ENCODE peak calls at places on chromosomes 16 and 17, in seven cellular contexts. Z, C, F, E, I, S and R are unnamed samples.

GRCh38 chr16:51540259-51540658 is 389.2 kb upstream of the SALL1 start:
- DNase-seq in Z (peak; percentile 29), C (no peak), F (no peak), E (no peak), I (no peak), S (no peak), R (no peak)

GRCh38 chr16:3091551-3091950 is 7.5 kb downstream of the ZSCAN10 start:
- DNase-seq in Z (no peak), C (no peak), F (no peak), E (no peak), I (no peak), S (no peak), R (no peak)

GRCh38 chr16:9192746-9193145 is 101.3 kb downstream of the HAPSTR1 start:
- DNase-seq in Z (no peak), C (no peak), F (no peak), E (no peak), I (no peak), S (no peak), R (no peak)

GRCh38 chr17:44820631-44821196 is 9.4 kb downstream of the GJC1 start:
- DNase-seq in Z (peak; percentile 91), C (no peak), F (peak; percentile 95), E (no peak), I (no peak), S (no peak), R (no peak)

GRCh38 chr17:3667366-3668278 is 756 bp downstream of the TAX1BP3 start:
- DNase-seq in Z (peak; percentile 91), C (peak; percentile 94), F (peak; percentile 87), E (peak; percentile 85), I (peak; percentile 95), S (peak; percentile 91), R (peak; percentile 92)

GRCh38 chr17:17021194-17021863 is 20.9 kb upstream of the MPRIP start:
- DNase-seq in Z (no peak), C (peak; percentile 88), F (peak; percentile 95), E (no peak), I (peak; percentile 69), S (peak; percentile 39), R (peak; percentile 51)

GRCh38 chr16:19115148-19116021 is 1.6 kb downstream of the ITPRIPL2 start:
- DNase-seq in Z (no peak), C (no peak), F (peak; percentile 63), E (no peak), I (peak; percentile 69), S (no peak), R (peak; percentile 40)

GRCh38 chr16:3861808-3862451 is 18.6 kb downstream of the CREBBP start:
- DNase-seq in Z (peak; percentile 63), C (no peak), F (no peak), E (no peak), I (peak; percentile 67), S (no peak), R (no peak)

GRCh38 chr17:58447039-58447975 is 30.0 kb upstream of the RNF43 start:
- DNase-seq in Z (peak; percentile 85), C (no peak), F (peak; percentile 79), E (peak; percentile 76), I (peak; percentile 76), S (peak; percentile 89), R (peak; percentile 86)

GRCh38 chr17:81537856-81538555 is 9.8 kb downstream of the FSCN2 start:
- DNase-seq in Z (no peak), C (no peak), F (no peak), E (no peak), I (no peak), S (no peak), R (no peak)

GRCh38 chr17:43562679-43563146 is 16.6 kb upstream of the ETV4 start:
- DNase-seq in Z (no peak), C (no peak), F (no peak), E (no peak), I (no peak), S (no peak), R (no peak)

GRCh38 chr17:34736611-34737010 is 157.2 kb downstream of the TMEM132E start:
- DNase-seq in Z (no peak), C (peak; percentile 30), F (no peak), E (no peak), I (no peak), S (no peak), R (no peak)

GRCh38 chr17:80951121-80952090 is 40.2 kb upstream of the CHMP6 start:
- DNase-seq in Z (no peak), C (peak; percentile 54), F (no peak), E (no peak), I (peak; percentile 63), S (no peak), R (no peak)

GRCh38 chr17:61770043-61770442 is 93.3 kb downstream of the BRIP1 start:
- DNase-seq in Z (peak; percentile 70), C (no peak), F (no peak), E (no peak), I (no peak), S (no peak), R (no peak)

GRCh38 chr16:71707199-71707598 is 17.3 kb downstream of the PHLPP2 start:
- DNase-seq in Z (no peak), C (no peak), F (no peak), E (no peak), I (no peak), S (no peak), R (no peak)

GRCh38 chr17:4199818-4200402 is 56.9 kb downstream of the CYB5D2 start:
- DNase-seq in Z (peak; percentile 42), C (peak; percentile 59), F (no peak), E (no peak), I (no peak), S (peak; percentile 42), R (no peak)

GRCh38 chr16:48184681-48185080 is 28.9 kb upstream of the ABCC12 start:
- DNase-seq in Z (no peak), C (no peak), F (no peak), E (no peak), I (no peak), S (no peak), R (no peak)

GRCh38 chr17:13078591-13078990 is 60.8 kb upstream of the ELAC2 start:
- DNase-seq in Z (no peak), C (no peak), F (no peak), E (no peak), I (no peak), S (no peak), R (no peak)

GRCh38 chr17:27939489-27940465 is 46.6 kb upstream of the LYRM9 start:
- DNase-seq in Z (no peak), C (no peak), F (no peak), E (no peak), I (no peak), S (no peak), R (no peak)

GRCh38 chr17:57068222-57068658 is 16.8 kb upstream of the AKAP1 start:
- DNase-seq in Z (no peak), C (no peak), F (no peak), E (peak; percentile 71), I (no peak), S (no peak), R (no peak)

GRCh38 chr16:52578007-52578828 is 31.3 kb upstream of the TOX3 start:
- DNase-seq in Z (no peak), C (no peak), F (no peak), E (no peak), I (no peak), S (no peak), R (no peak)

GRCh38 chr16:52580488-52580887 is 33.5 kb upstream of the TOX3 start:
- DNase-seq in Z (no peak), C (no peak), F (no peak), E (no peak), I (no peak), S (no peak), R (no peak)

GRCh38 chr16:52578829-52579193 is 31.9 kb upstream of the TOX3 start:
- DNase-seq in Z (no peak), C (no peak), F (no peak), E (no peak), I (no peak), S (no peak), R (no peak)

GRCh38 chr16:52584354-52584840 is 37.5 kb upstream of the TOX3 start:
- DNase-seq in Z (no peak), C (no peak), F (no peak), E (no peak), I (no peak), S (no peak), R (no peak)

DNA sequence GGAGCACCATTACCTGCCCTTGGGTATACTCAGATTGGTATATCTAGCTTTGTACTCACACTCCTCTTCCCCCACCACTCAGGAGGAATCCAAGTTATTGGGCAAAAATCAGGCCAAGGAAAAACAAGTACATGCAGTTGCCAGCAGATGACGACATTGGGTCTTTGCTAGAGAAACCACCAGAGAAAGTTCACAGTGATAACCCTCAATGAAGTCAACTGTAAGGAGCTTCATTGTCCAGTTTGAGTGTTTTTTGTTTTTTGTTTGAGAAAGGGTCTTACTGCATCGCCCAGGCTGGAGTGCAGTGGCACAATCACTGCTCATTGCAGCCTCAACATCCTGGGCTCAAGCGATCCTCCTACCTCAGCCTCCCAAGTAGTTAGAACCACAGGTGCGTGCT is 34.6 kb upstream of the TOX3 start:
- DNase-seq in Z (no peak), C (no peak), F (no peak), E (no peak), I (no peak), S (no peak), R (no peak)
- TF ChIP-seq CTCF in Z (no peak), C (no peak), F (no peak), E (peak; percentile 57), I (no peak), S (no peak), R (no peak)

DNA sequence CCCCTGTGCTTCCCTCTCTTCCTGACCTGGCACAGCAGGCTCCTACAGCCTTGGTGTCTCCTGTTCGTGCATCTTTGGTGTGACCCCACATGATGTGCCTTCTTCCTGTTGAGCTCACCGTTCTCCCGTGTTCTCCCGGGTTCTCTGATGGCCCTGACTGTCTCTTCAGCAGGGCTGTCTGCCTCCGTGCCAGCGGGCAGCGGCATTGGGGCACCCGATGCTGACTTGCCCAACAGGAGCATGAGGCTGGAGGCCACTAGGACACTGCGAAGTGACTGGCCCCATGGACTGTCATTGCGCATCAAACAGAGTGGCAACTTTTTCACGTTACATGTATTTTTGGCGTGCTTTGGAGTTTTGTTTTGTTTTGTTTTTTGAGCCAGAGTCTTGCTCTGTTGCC is 22.4 kb downstream of the CRAMP1 start:
- DNase-seq in Z (no peak), C (no peak), F (no peak), E (no peak), I (no peak), S (no peak), R (no peak)
- H3K36me3 ChIP-seq in Z (peaks cover 76% of the 10 kb centered on the region), C (peaks cover 82% of the 10 kb centered on the region), F (peaks cover 3% of the 10 kb centered on the region), E (no peaks in the 10 kb centered on the region), I (no peaks in the 10 kb centered on the region), S (no peaks in the 10 kb centered on the region), R (peaks cover 14% of the 10 kb centered on the region)

GRCh38 chr16:67708368-67708771 is 10.7 kb downstream of the GFOD2 start:
- DNase-seq in Z (peak; percentile 49), C (no peak), F (no peak), E (peak; percentile 12), I (no peak), S (peak; percentile 67), R (no peak)
- H3K4me1 ChIP-seq in Z (peaks cover 4% of the 10 kb centered on the region), C (no peaks in the 10 kb centered on the region), F (no peaks in the 10 kb centered on the region), E (peaks cover 23% of the 10 kb centered on the region), I (peaks cover 9% of the 10 kb centered on the region), S (peaks cover 16% of the 10 kb centered on the region), R (peaks cover 3% of the 10 kb centered on the region)

DNA sequence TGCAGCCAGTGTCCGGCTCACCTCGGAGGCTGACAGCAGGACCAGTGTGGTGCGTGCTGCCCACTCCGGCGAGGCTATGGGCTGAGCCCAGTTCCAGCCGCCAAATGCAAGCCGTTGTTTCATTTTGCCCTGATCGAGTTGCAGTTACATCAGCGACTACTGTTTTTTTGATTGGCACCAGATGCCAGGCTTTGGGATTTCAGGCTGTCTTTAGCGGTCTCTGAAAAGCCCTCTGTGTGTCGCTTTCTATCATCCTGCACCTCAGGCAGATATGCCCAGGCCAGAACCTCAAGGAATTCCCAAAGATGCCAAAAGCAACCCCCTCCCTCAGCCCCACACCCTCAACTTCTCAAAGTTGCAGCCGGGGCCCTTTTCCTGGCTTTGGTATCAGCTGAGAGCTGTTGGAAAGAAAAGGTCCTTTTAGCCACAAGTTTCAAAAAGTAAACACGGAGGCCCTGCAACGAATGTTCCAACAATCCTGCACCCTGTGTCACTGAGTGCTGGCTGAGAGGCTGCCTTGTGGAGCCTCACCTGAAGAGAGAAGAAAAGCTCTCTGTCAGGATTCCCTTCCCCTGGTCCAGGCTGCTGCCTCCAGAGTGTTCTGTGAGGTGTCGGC is 58.9 kb downstream of the WWP2 start:
- DNase-seq in Z (peak; percentile 24), C (peak; percentile 74), F (no peak), E (no peak), I (no peak), S (peak; percentile 85), R (no peak)
- TF ChIP-seq CTCF in Z (no peak), C (no peak), F (no peak), E (no peak), I (no peak), S (no peak), R (no peak)